ENCODE peak calls at places on chromosomes 6 and 20, in eight cellular contexts. U is mammary epithelial cell; G is CD4-positive, CD25-positive, alpha-beta regulatory T cell; Y is SK-N-SH; Q is adrenal gland; X is thoracic aorta; T is hepatocyte; V is CD4-positive, alpha-beta T cell. L is an unnamed sample.

GRCh38 chr20:46308258-46309157 is at the start of gene CDH22:
- DNase-seq in V (no peak), T (peak; percentile 74), G (peak; percentile 29), X (no peak), Q (peak; percentile 48), U (no peak), Y (peak; percentile 91), L (peak; percentile 53)

GRCh38 chr6:167764713-167765479 is 61.8 kb upstream of the AFDN start:
- DNase-seq in U (no peak), Y (no peak), T (no peak), Q (no peak), X (no peak), G (no peak), V (no peak), L (no peak)

GRCh38 chr6:20211037-20211940 is 980 bp downstream of the MBOAT1 start:
- DNase-seq in Y (no peak), U (peak; percentile 85), T (peak; percentile 32), Q (no peak), G (no peak), X (no peak), V (no peak), L (no peak)

GRCh38 chr6:79762370-79762769 is 131.2 kb downstream of the SH3BGRL2 start:
- DNase-seq in X (no peak), T (no peak), Q (no peak), U (no peak), G (no peak), V (no peak), Y (no peak), L (no peak)

GRCh38 chr20:19408971-19409370 is 196.5 kb downstream of the SLC24A3 start:
- DNase-seq in U (no peak), V (no peak), T (no peak), G (no peak), X (no peak), Q (no peak), Y (no peak), L (no peak)

GRCh38 chr20:34951252-34951651 is 4.4 kb downstream of the GSS start:
- DNase-seq in U (no peak), G (no peak), T (no peak), Q (no peak), V (no peak), Y (no peak), X (no peak), L (no peak)

GRCh38 chr20:50649587-50649986 is 41.8 kb downstream of the RIPOR3 start:
- DNase-seq in G (no peak), Y (peak; percentile 15), U (no peak), T (no peak), V (no peak), Q (no peak), X (no peak), L (peak; percentile 67)

GRCh38 chr6:74578339-74578738 is 627.5 kb downstream of the COL12A1 start:
- DNase-seq in Y (no peak), U (peak; percentile 12), Q (no peak), V (no peak), G (no peak), T (no peak), X (no peak), L (no peak)

GRCh38 chr6:85620308-85620707 is 22.4 kb downstream of the SYNCRIP start:
- DNase-seq in Y (no peak), Q (no peak), U (no peak), T (no peak), X (no peak), V (no peak), G (no peak), L (no peak)

GRCh38 chr20:6122111-6122872 is 538 bp downstream of the FERMT1 start:
- DNase-seq in Q (no peak), G (no peak), U (peak; percentile 87), V (no peak), Y (no peak), X (no peak), T (peak; percentile 51), L (no peak)

GRCh38 chr6:96554559-96554958 is 8.4 kb upstream of the FHL5 start:
- DNase-seq in T (no peak), V (no peak), U (no peak), G (no peak), Q (no peak), X (no peak), Y (no peak), L (no peak)

DNA sequence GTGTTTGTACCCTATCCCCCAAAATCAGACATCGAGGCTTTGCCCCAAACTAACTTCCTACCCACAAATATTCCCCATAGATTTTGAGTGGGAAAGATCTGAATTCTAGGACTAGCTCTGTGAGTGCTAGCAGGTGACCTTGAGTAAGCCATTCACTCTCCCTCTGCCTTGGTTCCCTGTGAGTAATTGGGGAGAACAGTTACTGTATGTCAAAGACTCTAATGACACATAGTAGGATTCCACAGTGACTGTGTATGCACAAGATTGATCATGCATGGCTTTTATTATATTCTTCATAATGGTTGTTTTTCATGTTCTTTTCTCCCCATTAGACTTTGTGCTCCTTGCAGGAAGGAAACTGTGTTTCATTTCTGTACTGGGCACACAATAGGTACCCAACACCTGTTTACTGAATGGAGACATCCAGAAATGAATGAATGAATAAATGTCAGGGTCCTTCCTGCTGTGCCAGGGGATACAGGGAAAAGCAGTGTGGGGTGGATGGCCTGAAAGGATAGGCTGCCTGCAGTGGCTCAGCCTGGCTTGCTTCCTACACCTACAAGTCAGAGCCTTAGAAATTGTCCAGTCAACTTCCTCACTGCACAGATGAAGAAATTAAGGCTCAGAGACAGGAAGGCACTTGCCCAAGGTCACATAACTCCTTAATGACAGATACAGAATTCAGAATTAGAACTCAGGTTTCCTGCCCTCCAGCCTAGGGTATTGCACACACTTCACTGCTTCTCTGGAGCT is 906 bp upstream of the TMEM151B start:
- DNase-seq in Y (no peak), X (no peak), U (peak; percentile 22), V (no peak), Q (no peak), T (no peak), G (no peak), L (no peak)
- H3K27me3 ChIP-seq in Y (peaks cover 36% of the 10 kb centered on the region), X (peaks cover 4% of the 10 kb centered on the region), U (no peaks in the 10 kb centered on the region), V (peaks cover 55% of the 10 kb centered on the region), Q (peaks cover 22% of the 10 kb centered on the region), T (peaks cover 53% of the 10 kb centered on the region), G (peaks cover 19% of the 10 kb centered on the region), L (peaks cover 42% of the 10 kb centered on the region)

DNA sequence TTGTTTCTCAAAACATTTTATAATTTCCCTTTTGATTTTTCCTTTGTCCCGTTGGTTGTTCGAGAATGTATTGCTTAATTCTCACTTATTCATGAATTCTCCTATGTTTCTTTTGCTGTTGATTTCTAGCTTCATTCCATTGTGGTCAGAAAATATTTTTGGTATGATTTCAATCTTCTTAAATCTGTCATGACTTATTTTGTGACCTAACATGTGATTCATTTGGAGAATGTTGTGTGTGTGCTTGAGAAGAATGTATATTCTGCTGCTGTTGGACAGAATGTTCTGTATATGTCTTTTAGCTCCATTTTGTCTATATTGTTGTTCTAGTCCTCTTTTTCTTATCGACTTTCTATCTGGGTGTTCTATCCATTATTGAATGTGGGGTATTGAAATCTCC is 286.2 kb upstream of the RNF217 start:
- DNase-seq in X (no peak), Q (no peak), V (no peak), T (no peak), Y (no peak), U (peak; percentile 72), G (no peak), L (no peak)
- H3K9me3 ChIP-seq in X (peaks cover 27% of the 10 kb centered on the region), Q (no peaks in the 10 kb centered on the region), V (peaks cover 14% of the 10 kb centered on the region), T (no peaks in the 10 kb centered on the region), Y (no peaks in the 10 kb centered on the region), U (peaks cover 8% of the 10 kb centered on the region), G (peaks cover 8% of the 10 kb centered on the region), L (no peaks in the 10 kb centered on the region)

DNA sequence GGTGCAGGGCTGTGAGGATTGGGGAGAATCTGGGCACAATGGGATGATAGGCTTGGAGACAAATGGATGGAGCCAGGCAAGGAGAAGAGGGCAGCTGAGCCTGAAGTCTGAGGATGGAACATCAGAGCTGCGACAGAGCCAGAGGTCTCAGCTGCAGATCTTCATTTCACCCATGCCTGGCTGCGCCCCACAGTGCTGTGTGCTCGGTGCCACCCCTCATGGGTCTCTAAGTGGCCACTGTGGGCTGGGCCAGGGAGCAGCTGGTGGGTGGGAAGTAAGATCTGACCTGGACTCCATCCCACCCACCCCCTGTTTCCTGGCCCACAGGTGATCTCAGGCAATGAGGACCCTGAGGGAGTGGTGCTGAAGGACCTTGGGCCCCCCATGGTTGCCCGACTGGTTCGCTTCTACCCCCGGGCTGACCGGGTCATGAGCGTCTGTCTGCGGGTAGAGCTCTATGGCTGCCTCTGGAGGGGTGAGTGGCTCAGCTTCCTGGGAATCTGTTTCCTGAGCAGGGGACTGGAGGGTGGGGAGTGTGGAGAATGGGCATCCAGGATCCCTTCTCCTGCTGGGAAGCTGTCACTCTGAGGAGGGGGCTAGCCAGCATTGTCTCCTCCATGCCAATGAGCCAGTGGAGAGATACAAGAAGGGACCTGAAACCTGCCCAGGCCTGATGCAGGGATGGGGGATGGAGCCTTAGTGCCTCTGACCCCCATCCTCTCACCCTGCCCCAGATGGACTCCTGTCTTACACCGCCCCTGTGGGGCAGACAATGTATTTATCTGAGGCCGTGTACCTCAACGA is 6.5 kb downstream of the DDR1 start:
- DNase-seq in X (no peak), T (no peak), U (no peak), G (no peak), V (no peak), Q (no peak), Y (peak; percentile 27), L (no peak)
- H3K27me3 ChIP-seq in X (no peaks in the 10 kb centered on the region), T (no peaks in the 10 kb centered on the region), U (no peaks in the 10 kb centered on the region), G (no peaks in the 10 kb centered on the region), V (no peaks in the 10 kb centered on the region), Q (no peaks in the 10 kb centered on the region), Y (no peaks in the 10 kb centered on the region), L (no peaks in the 10 kb centered on the region)

GRCh38 chr6:71808865-71809264 is 77.5 kb upstream of the RIMS1 start:
- DNase-seq in Q (no peak), Y (no peak), T (no peak), U (no peak), V (no peak), X (no peak), G (no peak), L (no peak)
- H3K9me3 ChIP-seq in Q (no peaks in the 10 kb centered on the region), Y (peaks cover 9% of the 10 kb centered on the region), T (peaks cover 4% of the 10 kb centered on the region), U (no peaks in the 10 kb centered on the region), V (peaks cover 18% of the 10 kb centered on the region), X (peaks cover 20% of the 10 kb centered on the region), G (peaks cover 9% of the 10 kb centered on the region), L (peaks cover 16% of the 10 kb centered on the region)

GRCh38 chr20:13363473-13363872 is 142.4 kb downstream of the ISM1 start:
- DNase-seq in U (no peak), Y (no peak), T (no peak), G (no peak), V (no peak), Q (no peak), X (no peak), L (no peak)
- H3K27me3 ChIP-seq in U (no peaks in the 10 kb centered on the region), Y (no peaks in the 10 kb centered on the region), T (no peaks in the 10 kb centered on the region), G (no peaks in the 10 kb centered on the region), V (no peaks in the 10 kb centered on the region), Q (no peaks in the 10 kb centered on the region), X (no peaks in the 10 kb centered on the region), L (no peaks in the 10 kb centered on the region)

GRCh38 chr20:16201191-16201590 is 372.1 kb downstream of the KIF16B start:
- DNase-seq in T (no peak), V (no peak), X (no peak), Y (no peak), U (no peak), Q (no peak), G (no peak), L (no peak)
- H3K9me3 ChIP-seq in T (no peaks in the 10 kb centered on the region), V (no peaks in the 10 kb centered on the region), X (no peaks in the 10 kb centered on the region), Y (no peaks in the 10 kb centered on the region), U (no peaks in the 10 kb centered on the region), Q (no peaks in the 10 kb centered on the region), G (no peaks in the 10 kb centered on the region), L (no peaks in the 10 kb centered on the region)

GRCh38 chr6:148747493-148748160 is 797 bp downstream of the UST start:
- DNase-seq in X (no peak), U (peak; percentile 68), Y (peak; percentile 15), T (peak; percentile 69), V (peak; percentile 62), Q (peak; percentile 34), G (peak; percentile 57), L (peak; percentile 62)
- H3K27me3 ChIP-seq in X (no peaks in the 10 kb centered on the region), U (no peaks in the 10 kb centered on the region), Y (peaks cover 37% of the 10 kb centered on the region), T (no peaks in the 10 kb centered on the region), V (peaks cover 12% of the 10 kb centered on the region), Q (no peaks in the 10 kb centered on the region), G (peaks cover 9% of the 10 kb centered on the region), L (no peaks in the 10 kb centered on the region)

L was measured in MG63.